ENCODE peak calls at places on chromosomes 4 and X, in eight cellular contexts. Y is stimulated activated CD4-positive, alpha-beta T cell treated with anti-CD3 and anti-CD28 coated beads, Interleukin-4, amount 100 ng/mL, for 24 hours; M is LoVo; S is posterior cingulate gyrus; B is WTC11; P is sciatic nerve; V is psoas muscle; N is CD8-positive, alpha-beta memory T cell. L is an unnamed sample.

GRCh38 chrX:34734383-34734782 is 77.3 kb upstream of the TMEM47 start:
- DNase-seq in Y (no peak), M (no peak), S (no peak), B (no peak), P (no peak), V (no peak), N (no peak), L (no peak)

GRCh38 chrX:38318196-38318595 is 9.1 kb downstream of the RPGR start:
- DNase-seq in Y (no peak), M (no peak), S (no peak), B (no peak), P (no peak), V (no peak), N (no peak), L (no peak)

GRCh38 chrX:74377282-74377681 is 44.0 kb upstream of the SLC16A2 start:
- DNase-seq in Y (no peak), M (no peak), S (no peak), B (no peak), P (no peak), V (no peak), N (no peak), L (no peak)

GRCh38 chr4:26204249-26204825 is 116.5 kb upstream of the RBPJ start:
- DNase-seq in Y (no peak), M (no peak), S (no peak), B (no peak), P (no peak), V (no peak), N (peak; percentile 50), L (no peak)

GRCh38 chr4:25441519-25442117 is 64.6 kb downstream of the ANAPC4 start:
- DNase-seq in Y (no peak), M (peak; percentile 39), S (peak; percentile 72), B (peak; percentile 74), P (peak; percentile 70), V (no peak), N (no peak), L (no peak)

GRCh38 chr4:82677327-82677726 is 115.5 kb upstream of the TMEM150C start:
- DNase-seq in Y (no peak), M (no peak), S (no peak), B (no peak), P (no peak), V (no peak), N (no peak), L (no peak)

GRCh38 chr4:176587920-176588319 is 204.8 kb downstream of the VEGFC start:
- DNase-seq in Y (no peak), M (no peak), S (no peak), B (no peak), P (no peak), V (no peak), N (no peak), L (no peak)

GRCh38 chrX:68732906-68733493 is 85.5 kb downstream of the STARD8 start:
- DNase-seq in Y (peak; percentile 53), M (peak; percentile 8), S (peak; percentile 9), B (peak; percentile 78), P (peak; percentile 86), V (peak; percentile 60), N (peak; percentile 62), L (peak; percentile 52)

GRCh38 chr4:113020966-113021365 is 28.5 kb upstream of the ANK2 start:
- DNase-seq in Y (no peak), M (no peak), S (no peak), B (no peak), P (no peak), V (no peak), N (no peak), L (no peak)

GRCh38 chr4:140174535-140174934 is 20.6 kb upstream of the MAML3 start:
- DNase-seq in Y (no peak), M (no peak), S (no peak), B (no peak), P (no peak), V (no peak), N (no peak), L (no peak)

GRCh38 chrX:49862093-49862492 is 17.2 kb upstream of the USP27X start:
- DNase-seq in Y (no peak), M (no peak), S (no peak), B (no peak), P (no peak), V (no peak), N (no peak), L (no peak)